ENCODE peak calls at places on chromosomes 2 and 18, in six cellular contexts. K is H1, Q is astrocyte of the spinal cord, E is colonic mucosa, X is cardiac muscle cell, O is epithelial cell of esophagus. T is an unnamed sample.

GRCh38 chr2:70887550-70888229 is 48.0 kb upstream of the ATP6V1B1 start:
- DNase-seq in Q (no peak), E (peak; percentile 42), X (no peak), O (no peak), K (peak; percentile 90), T (no peak)

GRCh38 chr2:170217778-170218251 is 39.9 kb downstream of the MYO3B start:
- DNase-seq in E (no peak), K (no peak), Q (peak; percentile 13), X (peak; percentile 40), O (no peak), T (peak; percentile 23)

GRCh38 chr2:112483047-112483473 is 1.1 kb downstream of the TTL start:
- DNase-seq in K (no peak), X (peak; percentile 53), Q (peak; percentile 57), E (peak; percentile 26), O (peak; percentile 65), T (no peak)

GRCh38 chr2:34308140-34308539 is 709.0 kb upstream of the FAM98A start:
- DNase-seq in X (no peak), K (no peak), O (no peak), Q (no peak), E (no peak), T (no peak)

GRCh38 chr2:177816740-177817139 is 255.8 kb downstream of the PDE11A start:
- DNase-seq in E (no peak), O (no peak), K (no peak), Q (no peak), X (no peak), T (no peak)

GRCh38 chr18:2917255-2918047 is 70.6 kb downstream of the EMILIN2 start:
- DNase-seq in X (no peak), E (peak; percentile 50), O (no peak), Q (no peak), K (peak; percentile 41), T (no peak)

GRCh38 chr18:2961828-2962227 is 51.1 kb downstream of the LPIN2 start:
- DNase-seq in O (no peak), K (no peak), Q (peak; percentile 66), E (no peak), X (peak; percentile 64), T (peak; percentile 54)

GRCh38 chr2:134865388-134865787 is 27.0 kb downstream of the ACMSD start:
- DNase-seq in O (no peak), K (no peak), Q (no peak), X (no peak), E (no peak), T (no peak)

GRCh38 chr2:105744909-105745853 is at the start of gene NCK2:
- DNase-seq in X (peak; percentile 39), E (peak; percentile 40), Q (peak; percentile 40), K (peak; percentile 68), O (no peak), T (no peak)

GRCh38 chr2:142180820-142181533 is 50.2 kb upstream of the LRP1B start:
- DNase-seq in Q (no peak), X (peak; percentile 76), E (no peak), K (peak; percentile 84), O (peak; percentile 55), T (no peak)

GRCh38 chr2:30984141-30984540 is 154.1 kb downstream of the GALNT14 start:
- DNase-seq in Q (no peak), X (no peak), E (no peak), O (no peak), K (no peak), T (no peak)

GRCh38 chr2:72136349-72136748 is 11.3 kb downstream of the CYP26B1 start:
- DNase-seq in X (no peak), E (no peak), O (no peak), Q (no peak), K (no peak), T (no peak)

GRCh38 chr18:58682429-58683069 is 11.3 kb downstream of the MALT1 start:
- DNase-seq in X (peak; percentile 94), Q (peak; percentile 90), K (no peak), O (peak; percentile 83), E (peak; percentile 66), T (peak; percentile 82)

GRCh38 chr2:223238301-223238700 is 186.3 kb downstream of the KCNE4 start:
- DNase-seq in E (no peak), K (no peak), X (no peak), Q (peak; percentile 28), O (no peak), T (no peak)

DNA sequence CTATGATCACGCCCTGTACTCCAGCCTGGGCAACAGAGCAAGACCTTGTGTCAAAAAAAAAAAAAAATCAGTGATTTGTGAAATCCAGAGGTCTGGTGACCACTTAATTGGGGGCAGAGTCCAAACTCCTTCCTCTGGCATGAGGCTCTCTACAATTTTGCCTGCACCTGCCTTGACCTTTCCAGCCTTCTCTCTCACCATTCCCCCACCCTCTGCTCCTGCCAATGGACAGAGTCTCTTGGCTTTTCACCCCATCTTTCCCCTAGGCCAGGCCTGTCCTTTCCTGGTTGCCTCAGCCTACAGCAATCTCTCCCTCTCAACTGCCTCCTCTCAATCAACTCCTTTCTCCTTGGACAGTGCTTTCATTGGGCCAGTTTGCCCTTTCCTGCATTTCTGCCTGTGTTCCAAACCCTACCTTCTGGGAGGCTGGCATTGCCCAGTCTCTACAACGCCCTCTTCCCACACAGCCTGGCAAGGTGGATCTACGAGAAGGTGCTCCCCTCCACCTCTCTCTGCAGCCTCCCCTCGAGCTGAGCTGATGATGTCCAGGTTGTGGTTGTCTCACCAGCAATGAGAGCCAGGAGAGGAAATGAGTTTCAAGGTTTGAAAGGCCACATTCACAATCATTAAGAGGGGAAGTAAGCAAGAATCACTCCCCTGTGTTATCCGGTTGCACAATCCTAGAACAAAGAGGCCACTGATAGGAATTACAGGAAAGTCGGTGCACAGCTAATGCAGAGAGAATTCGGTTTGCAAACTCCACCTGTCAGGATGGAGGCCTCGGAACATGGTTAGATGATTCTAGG is 39.5 kb upstream of the NPAS2 start:
- DNase-seq in O (peak; percentile 93), E (peak; percentile 46), Q (peak; percentile 66), K (no peak), X (peak; percentile 76), T (no peak)
- TF ChIP-seq CTCF in O (no peak), E (no peak), Q (no peak), K (no peak), X (no peak), T (no peak)

GRCh38 chr2:26300234-26300641 is 45.7 kb upstream of the SELENOI start:
- DNase-seq in K (no peak), O (peak; percentile 89), E (peak; percentile 59), Q (peak; percentile 56), X (peak; percentile 67), T (no peak)
- H3K4me3 ChIP-seq in K (peak overlapping the region; percentile 17), O (peak overlapping the region; percentile 49), E (peak overlapping the region; percentile 43), Q (peak overlapping the region; percentile 38), X (peak overlapping the region; percentile 18), T (peak overlapping the region; percentile 36)

GRCh38 chr18:45399643-45400042 is 215.6 kb upstream of the SLC14A2 start:
- DNase-seq in E (no peak), X (no peak), K (no peak), O (no peak), Q (no peak), T (no peak)
- TF ChIP-seq CTCF in E (no peak), X (no peak), K (no peak), O (no peak), Q (no peak), T (no peak)

GRCh38 chr18:74499633-74500032 is 3.5 kb downstream of the CNDP2 start:
- DNase-seq in E (peak; percentile 89), Q (no peak), K (no peak), O (peak; percentile 82), X (peak; percentile 29), T (no peak)

GRCh38 chr18:74497308-74497640 is 1.1 kb downstream of the CNDP2 start:
- DNase-seq in O (no peak), K (no peak), E (no peak), X (no peak), Q (no peak), T (no peak)

GRCh38 chr18:74496508-74497307 is 545 bp downstream of the CNDP2 start:
- DNase-seq in X (peak; percentile 65), K (no peak), Q (peak; percentile 47), O (peak; percentile 29), E (peak; percentile 72), T (no peak)

GRCh38 chr18:74497778-74498177 is 1.6 kb downstream of the CNDP2 start:
- DNase-seq in O (no peak), X (no peak), Q (no peak), E (no peak), K (no peak), T (no peak)

DNA sequence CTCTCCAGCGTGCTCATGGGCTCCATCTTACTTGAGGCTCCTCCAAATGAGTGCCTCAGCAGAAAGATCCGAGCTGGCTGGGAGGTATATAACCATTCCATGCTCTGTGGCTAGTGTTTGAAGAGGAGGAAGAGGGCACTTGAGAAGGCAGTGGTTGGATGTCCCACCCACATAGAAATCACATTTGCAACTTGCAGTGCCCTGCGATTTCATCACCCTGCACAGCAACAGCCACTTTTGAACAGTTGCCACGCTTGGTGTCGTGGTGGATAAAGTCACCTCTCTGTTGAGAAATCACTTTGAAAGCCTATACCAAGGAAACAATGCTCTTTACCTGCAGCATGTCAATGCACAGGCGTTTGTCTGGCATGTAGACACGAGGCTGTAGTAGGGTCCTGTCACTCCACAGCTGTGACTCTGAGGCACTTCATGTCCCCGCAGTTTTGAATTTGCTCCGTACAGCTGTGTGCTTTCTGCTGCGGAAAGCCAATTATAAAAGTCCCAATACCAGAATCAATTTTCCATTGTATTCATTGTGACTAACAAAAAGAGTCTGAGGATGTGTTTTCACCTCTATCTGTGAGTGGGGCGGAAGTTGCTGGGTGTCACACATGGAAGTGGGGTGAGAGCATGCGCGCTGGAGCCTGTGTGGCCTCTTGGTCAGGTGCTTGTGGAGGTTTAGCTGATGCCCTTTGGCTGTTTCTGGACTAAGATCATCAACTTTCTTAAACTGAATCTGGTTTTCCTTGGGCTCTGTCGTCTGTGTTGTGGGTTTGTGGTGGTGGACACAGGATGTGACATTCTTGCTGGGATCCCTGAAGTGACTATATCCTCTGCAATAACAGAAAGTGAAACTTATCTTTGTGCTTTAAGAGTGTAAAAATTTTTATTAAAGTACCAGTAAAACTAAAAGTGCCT is 2.8 kb downstream of the CNDP2 start:
- DNase-seq in O (peak; percentile 50), X (no peak), E (peak; percentile 59), Q (no peak), K (no peak), T (no peak)
- H3K4me3 ChIP-seq in O (peak overlapping the region; percentile 53), X (no peak overlapping the region), E (peak overlapping the region; percentile 22), Q (no peak overlapping the region), K (no peak overlapping the region), T (no peak overlapping the region)

GRCh38 chr2:215805493-215805892 is 207.9 kb downstream of the MREG start:
- DNase-seq in O (no peak), E (no peak), X (no peak), K (no peak), Q (no peak), T (no peak)

GRCh38 chr2:215811003-215811402 is 202.3 kb downstream of the MREG start:
- DNase-seq in O (no peak), Q (no peak), E (no peak), K (no peak), X (no peak), T (no peak)

GRCh38 chr2:215811409-215812355 is 201.7 kb downstream of the MREG start:
- DNase-seq in K (no peak), X (peak; percentile 20), E (no peak), O (no peak), Q (no peak), T (no peak)

GRCh38 chr2:215808194-215808593 is 205.2 kb downstream of the MREG start:
- DNase-seq in X (no peak), K (no peak), E (no peak), O (no peak), Q (no peak), T (no peak)

GRCh38 chr2:215808996-215809395 is 204.4 kb downstream of the MREG start:
- DNase-seq in O (peak; percentile 38), E (no peak), Q (no peak), K (no peak), X (peak; percentile 46), T (no peak)
- TF ChIP-seq CTCF in O (peak; percentile 23), E (no peak), Q (peak; percentile 35), K (peak; percentile 41), X (peak; percentile 45), T (peak; percentile 49)

GRCh38 chr2:37582371-37582770 is 89.1 kb downstream of the CDC42EP3 start:
- DNase-seq in Q (no peak), O (no peak), K (no peak), E (no peak), X (no peak), T (no peak)
- H3K4me3 ChIP-seq in Q (no peak overlapping the region), O (no peak overlapping the region), K (no peak overlapping the region), E (no peak overlapping the region), X (no peak overlapping the region), T (no peak overlapping the region)

T was measured in astrocyte of the cerebellum.